ENCODE peak calls at places on chromosomes 13 and 19, in four cellular contexts. B, R, V and U are unnamed samples.

GRCh38 chr19:32012206-32012605 is 333.2 kb upstream of the ZNF507 start:
- DNase-seq in B (no peak), R (no peak), V (no peak), U (no peak)

GRCh38 chr13:94112227-94112626 is 367.3 kb downstream of the DCT start:
- DNase-seq in B (no peak), R (peak), V (no peak), U (no peak)

GRCh38 chr13:42612021-42612765 is 38.2 kb downstream of the TNFSF11 start:
- DNase-seq in B (no peak), R (no peak), V (no peak), U (no peak)

GRCh38 chr13:20997301-20998061 is 63.9 kb downstream of the LATS2 start:
- DNase-seq in B (no peak), R (no peak), V (no peak), U (no peak)

GRCh38 chr19:17718988-17719711 is at the start of gene MAP1S:
- DNase-seq in B (peak), R (peak), V (peak), U (peak)

GRCh38 chr13:28522871-28523270 is 27.9 kb upstream of the FLT1 start:
- DNase-seq in B (no peak), R (no peak), V (no peak), U (no peak)

GRCh38 chr19:14433454-14434156 is 499 bp downstream of the PKN1 start:
- DNase-seq in B (no peak), R (no peak), V (peak), U (peak)

GRCh38 chr13:63414247-63414646 is 1998.6 kb upstream of the PCDH20 start:
- DNase-seq in B (no peak), R (no peak), V (no peak), U (no peak)

GRCh38 chr19:45515807-45516401 is 8.6 kb downstream of the VASP start:
- DNase-seq in B (no peak), R (peak), V (no peak), U (no peak)

GRCh38 chr13:99828114-99828513 is 143.5 kb downstream of the ZIC5 start:
- DNase-seq in B (no peak), R (no peak), V (no peak), U (no peak)

GRCh38 chr19:10797078-10797477 is 38.9 kb downstream of the TMED1 start:
- DNase-seq in B (no peak), R (no peak), V (no peak), U (peak)

GRCh38 chr19:33690461-33691427 is 69.0 kb downstream of the CHST8 start:
- DNase-seq in B (no peak), R (no peak), V (no peak), U (no peak)

GRCh38 chr13:75327132-75327505 is 154.8 kb downstream of the TBC1D4 start:
- DNase-seq in B (no peak), R (no peak), V (no peak), U (no peak)

GRCh38 chr13:59360108-59360507 is 803.6 kb downstream of the DIAPH3 start:
- DNase-seq in B (no peak), R (no peak), V (no peak), U (no peak)

GRCh38 chr13:93861818-93862217 is 617.7 kb downstream of the DCT start:
- DNase-seq in B (no peak), R (peak), V (no peak), U (no peak)

GRCh38 chr19:48466571-48467325 is 2.4 kb upstream of the CYTH2 start:
- DNase-seq in B (no peak), R (no peak), V (no peak), U (no peak)

GRCh38 chr19:38544569-38545315 is 73.0 kb downstream of the MAP4K1 start:
- DNase-seq in B (no peak), R (no peak), V (no peak), U (no peak)

GRCh38 chr13:40438022-40438692 is 228.3 kb downstream of the FOXO1 start:
- DNase-seq in B (no peak), R (no peak), V (no peak), U (no peak)

GRCh38 chr19:8357007-8357521 is 6.9 kb upstream of the ANGPTL4 start:
- DNase-seq in B (no peak), R (no peak), V (no peak), U (no peak)

GRCh38 chr19:33309826-33310225 is 7.5 kb upstream of the CEBPA start:
- DNase-seq in B (no peak), R (no peak), V (no peak), U (no peak)

GRCh38 chr19:48442116-48443035 is 3.4 kb upstream of the GRWD1 start:
- DNase-seq in B (no peak), R (no peak), V (no peak), U (no peak)

GRCh38 chr13:40813662-40814454 is 24.4 kb downstream of the SLC25A15 start:
- DNase-seq in B (no peak), R (peak), V (no peak), U (no peak)

GRCh38 chr19:11456659-11457058 is 21.2 kb downstream of the PRKCSH start:
- DNase-seq in B (no peak), R (no peak), V (no peak), U (no peak)

GRCh38 chr19:4225902-4226301 is 3.4 kb upstream of the EBI3 start:
- DNase-seq in B (no peak), R (no peak), V (no peak), U (no peak)

GRCh38 chr19:1080360-1081161 is 13.6 kb downstream of the ARHGAP45 start:
- DNase-seq in B (no peak), R (no peak), V (peak), U (peak)

GRCh38 chr19:1249990-1250298 is 1.6 kb downstream of the MIDN start:
- DNase-seq in B (no peak), R (no peak), V (no peak), U (no peak)

GRCh38 chr13:108877300-108877699 is 247.9 kb downstream of the MYO16 start:
- DNase-seq in B (no peak), R (no peak), V (no peak), U (no peak)

GRCh38 chr13:110731072-110731471 is 17.6 kb downstream of the ING1 start:
- DNase-seq in B (no peak), R (no peak), V (no peak), U (no peak)

GRCh38 chr13:60852886-60853285 is 455.9 kb downstream of the TDRD3 start:
- DNase-seq in B (no peak), R (no peak), V (no peak), U (no peak)

GRCh38 chr13:47188802-47189201 is 291.9 kb upstream of the HTR2A start:
- DNase-seq in B (no peak), R (no peak), V (no peak), U (no peak)

GRCh38 chr13:32752997-32753606 is 166.8 kb downstream of the PDS5B start:
- DNase-seq in B (no peak), R (no peak), V (no peak), U (no peak)

GRCh38 chr19:47778954-47779351 is 450 bp downstream of the SELENOW start:
- DNase-seq in B (peak), R (no peak), V (peak), U (no peak)

GRCh38 chr19:13983213-13983889 is 22.8 kb downstream of the RFX1 start:
- DNase-seq in B (no peak), R (no peak), V (no peak), U (peak)

GRCh38 chr13:70249332-70250064 is 141.2 kb upstream of the KLHL1 start:
- DNase-seq in B (no peak), R (peak), V (no peak), U (no peak)

GRCh38 chr13:48626726-48627451 is 26.8 kb upstream of the CYSLTR2 start:
- DNase-seq in B (no peak), R (no peak), V (no peak), U (no peak)

GRCh38 chr19:22607653-22608430 is 26.3 kb upstream of the ZNF492 start:
- DNase-seq in B (no peak), R (no peak), V (no peak), U (no peak)
- H3K27ac ChIP-seq in B (no peak), R (no peak), V (no peak), U (no peak)

GRCh38 chr13:92833071-92833470 is 393.5 kb upstream of the GPC6 start:
- DNase-seq in B (no peak), R (no peak), V (no peak), U (no peak)

GRCh38 chr13:92843549-92843948 is 383.1 kb upstream of the GPC6 start:
- DNase-seq in B (no peak), R (no peak), V (no peak), U (no peak)

GRCh38 chr13:92842145-92842544 is 384.5 kb upstream of the GPC6 start:
- DNase-seq in B (no peak), R (no peak), V (no peak), U (no peak)

DNA sequence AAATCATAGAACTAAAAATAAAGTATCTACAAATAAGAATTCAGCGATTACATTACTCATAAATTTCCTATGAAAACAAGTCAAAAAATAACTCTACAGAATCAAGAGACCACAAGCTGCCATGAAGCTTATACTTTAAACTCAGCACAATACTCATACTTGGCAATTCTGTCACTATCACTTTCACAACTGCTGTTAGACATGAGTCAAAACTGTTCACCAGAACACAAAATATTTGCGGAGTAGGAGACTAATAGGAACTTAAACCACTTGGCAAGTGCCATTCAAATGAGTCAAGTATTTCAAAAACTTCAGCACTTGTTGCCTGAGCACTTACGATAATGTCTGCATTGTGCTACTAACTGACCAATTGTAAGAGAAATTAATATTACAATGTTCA is 387.8 kb upstream of the GPC6 start:
- DNase-seq in B (no peak), R (peak), V (no peak), U (no peak)
- TF ChIP-seq CTCF in B (no peak), R (no peak), V (no peak), U (no peak)

GRCh38 chr13:113604186-113604585 is 19.6 kb downstream of the TFDP1 start:
- DNase-seq in B (no peak), R (no peak), V (no peak), U (no peak)

GRCh38 chr13:113605461-113605860 is 20.9 kb downstream of the TFDP1 start:
- DNase-seq in B (no peak), R (no peak), V (no peak), U (no peak)

GRCh38 chr13:113601166-113602070 is 16.9 kb downstream of the TFDP1 start:
- DNase-seq in B (no peak), R (no peak), V (no peak), U (no peak)

GRCh38 chr13:113602291-113602970 is 17.9 kb downstream of the TFDP1 start:
- DNase-seq in B (no peak), R (no peak), V (no peak), U (no peak)

DNA sequence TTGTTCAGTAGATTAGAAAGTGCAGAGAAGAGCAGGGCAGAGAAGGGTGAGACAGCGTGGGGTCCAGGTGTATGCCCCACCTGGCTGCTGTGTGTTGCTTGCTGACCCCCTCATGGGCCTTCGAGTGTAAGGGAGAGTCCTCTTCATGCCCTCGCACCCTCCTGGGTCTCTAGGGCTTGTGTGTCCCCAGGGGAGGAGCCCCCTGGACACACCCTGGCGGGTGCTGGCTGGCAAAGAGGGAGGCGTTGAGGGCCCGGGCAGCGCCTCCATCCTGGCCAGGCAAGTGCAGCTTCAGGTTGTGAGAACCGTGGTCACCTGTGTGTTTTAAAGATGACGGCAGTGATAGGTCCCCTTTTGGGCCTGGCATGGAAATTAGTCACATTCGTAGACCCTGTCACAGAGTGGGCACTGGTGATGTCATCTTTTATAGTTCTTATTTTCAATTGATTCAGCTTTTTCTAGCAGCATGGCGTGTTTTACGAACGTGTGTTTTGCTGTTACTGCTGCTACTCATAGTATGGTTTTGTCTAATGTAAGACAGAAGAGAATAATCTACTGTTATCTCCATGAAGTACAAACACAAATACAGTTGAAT is 18.7 kb downstream of the TFDP1 start:
- DNase-seq in B (no peak), R (no peak), V (no peak), U (no peak)
- H3K27ac ChIP-seq in B (no peak), R (no peak), V (no peak), U (no peak)

GRCh38 chr19:2546128-2547032 is 70.5 kb downstream of the GADD45B start:
- DNase-seq in B (peak), R (no peak), V (peak), U (no peak)

GRCh38 chr19:2542341-2543069 is 66.6 kb downstream of the GADD45B start:
- DNase-seq in B (no peak), R (peak), V (no peak), U (no peak)

GRCh38 chr19:2540646-2541454 is 64.9 kb downstream of the GADD45B start:
- DNase-seq in B (peak), R (peak), V (no peak), U (no peak)

GRCh38 chr19:2544576-2545415 is 68.9 kb downstream of the GADD45B start:
- DNase-seq in B (no peak), R (no peak), V (no peak), U (no peak)

GRCh38 chr19:2543463-2544442 is 67.8 kb downstream of the GADD45B start:
- DNase-seq in B (peak), R (peak), V (peak), U (peak)
- TF ChIP-seq CTCF in B (no peak), R (no peak), V (peak), U (no peak)

GRCh38 chr13:73351730-73352129 is 292.9 kb downstream of the KLF5 start:
- DNase-seq in B (no peak), R (no peak), V (no peak), U (no peak)
- H3K27ac ChIP-seq in B (no peak), R (no peak), V (no peak), U (no peak)

DNA sequence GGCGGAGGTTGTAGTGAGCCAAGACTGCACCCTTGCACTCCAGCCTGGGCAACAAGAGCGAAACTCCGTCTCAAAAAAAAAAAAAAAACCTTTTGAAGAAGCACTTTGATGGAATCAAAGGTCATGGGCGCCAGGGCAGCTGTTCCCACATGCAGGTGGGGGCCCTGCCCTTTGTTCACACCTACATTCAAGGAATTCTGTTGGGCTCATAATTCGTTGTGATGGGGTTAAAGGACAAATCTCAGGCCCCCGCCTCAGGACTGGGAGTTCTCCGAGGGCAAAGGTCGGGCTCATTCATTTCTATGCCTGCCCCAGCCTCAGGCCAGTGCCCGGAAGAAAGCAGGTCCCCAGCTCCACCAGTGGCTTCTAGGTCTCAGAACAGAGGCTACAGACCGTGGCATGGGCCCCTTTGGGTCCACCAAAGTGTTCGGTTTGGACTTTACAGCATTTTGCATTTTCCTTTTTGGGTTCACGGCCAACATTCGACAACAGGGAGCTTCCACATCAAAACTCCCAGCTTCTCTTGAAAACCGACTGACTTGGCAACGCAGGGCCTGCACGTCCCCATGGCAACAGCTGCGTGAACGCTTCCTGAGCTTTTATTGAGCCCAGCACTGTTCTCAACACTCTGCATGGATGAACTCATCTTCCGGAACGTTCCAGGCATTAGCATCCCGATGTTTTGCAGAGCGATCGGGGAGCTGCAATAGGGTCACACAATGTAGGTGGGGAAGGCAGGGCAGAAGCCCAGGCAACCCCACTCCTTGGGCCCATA is 10.1 kb upstream of the GTF2F1 start:
- DNase-seq in B (no peak), R (no peak), V (no peak), U (no peak)
- TF ChIP-seq CTCF in B (no peak), R (no peak), V (no peak), U (no peak)

DNA sequence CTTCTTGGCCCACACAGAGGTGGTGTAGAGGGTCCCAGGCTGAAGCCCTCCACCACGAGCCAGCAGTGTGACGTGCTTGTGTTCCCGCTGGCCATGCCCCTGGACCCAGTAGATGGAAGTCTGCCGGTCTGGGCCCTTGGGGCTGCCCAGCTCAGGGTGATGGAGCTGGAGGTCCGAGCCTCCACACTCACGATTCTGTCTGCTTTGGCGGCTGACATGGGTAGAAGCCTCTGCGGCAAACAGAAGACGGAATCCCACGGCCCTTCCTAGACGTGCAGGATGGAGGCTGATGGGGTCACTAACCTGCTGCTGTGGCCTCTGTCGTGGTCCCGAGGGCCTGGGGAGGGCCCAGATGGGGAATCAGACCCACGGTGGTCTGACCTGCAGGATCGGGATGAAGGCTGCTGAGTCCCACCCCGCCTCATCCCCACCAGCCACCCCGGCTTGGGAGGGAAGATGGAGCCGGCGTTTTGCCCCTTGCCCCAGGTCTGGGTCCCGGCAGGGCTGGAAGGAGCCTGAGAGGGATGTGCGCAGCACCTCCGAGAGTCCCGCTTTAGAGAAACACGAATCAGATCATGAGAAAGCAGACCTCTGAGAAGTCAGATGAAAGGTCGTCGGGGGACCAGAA is 4.4 kb downstream of the TMEM86B start:
- DNase-seq in B (no peak), R (no peak), V (no peak), U (no peak)
- H3K27ac ChIP-seq in B (no peak), R (no peak), V (no peak), U (no peak)

GRCh38 chr19:5355076-5355475 is 14.5 kb upstream of the PTPRS start:
- DNase-seq in B (no peak), R (no peak), V (no peak), U (no peak)

GRCh38 chr19:5355693-5356092 is 15.1 kb upstream of the PTPRS start:
- DNase-seq in B (no peak), R (no peak), V (no peak), U (no peak)

GRCh38 chr19:5352229-5352763 is 11.7 kb upstream of the PTPRS start:
- DNase-seq in B (no peak), R (peak), V (no peak), U (no peak)

GRCh38 chr19:5356428-5356827 is 15.8 kb upstream of the PTPRS start:
- DNase-seq in B (no peak), R (no peak), V (no peak), U (no peak)

DNA sequence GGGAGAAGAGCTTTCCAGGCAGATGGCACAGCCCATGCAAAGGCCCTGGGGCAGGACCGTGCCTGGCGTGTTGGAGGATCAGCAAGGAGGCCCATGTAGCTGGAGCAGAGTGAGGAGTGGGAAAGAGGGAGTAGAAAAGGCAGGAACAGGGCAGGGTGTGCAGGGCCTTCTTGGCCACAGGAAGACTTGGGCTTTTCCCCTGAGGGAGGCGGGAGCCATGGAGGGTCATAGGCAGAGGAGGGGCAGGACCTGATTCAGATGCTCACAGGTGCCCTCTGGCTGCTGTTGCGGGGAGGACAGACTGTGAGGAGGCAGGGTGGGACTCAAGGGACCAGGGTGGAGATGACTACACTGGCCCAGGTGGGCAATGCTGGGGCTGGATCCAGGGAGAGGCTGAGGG is 13.8 kb upstream of the PTPRS start:
- DNase-seq in B (no peak), R (peak), V (no peak), U (no peak)
- TF ChIP-seq CTCF in B (no peak), R (no peak), V (no peak), U (no peak)